ENCODE peak calls at places on chromosomes 1 and 21, in eight cellular contexts. Q is SHP77; R is AG08396; J is activated CD4-positive, alpha-beta T cell treated with anti-CD3 and anti-CD28 coated beads, Interleukin-2, amount 10 ng/mL, durations not matched to agents 7 days and 5 days; T is amniotic stem cell; H is kidney epithelial cell; X is LHCN-M2; U is activated gamma-delta T cell. N is an unnamed sample.

GRCh38 chr1:44919387-44919786 is 67.0 kb downstream of the EIF2B3 start:
- DNase-seq in U (no peak), Q (no peak), T (no peak), X (peak; percentile 20), H (no peak), R (no peak), J (no peak), N (peak; percentile 24)

GRCh38 chr1:18107671-18108312 is at the start of gene IGSF21:
- DNase-seq in U (no peak), T (no peak), R (no peak), Q (peak; percentile 60), X (no peak), H (no peak), J (no peak), N (no peak)

GRCh38 chr1:37763791-37764741 is 854 bp downstream of the EPHA10 start:
- DNase-seq in X (peak; percentile 10), Q (no peak), J (peak; percentile 67), T (peak; percentile 4), R (peak; percentile 78), H (no peak), U (no peak), N (peak; percentile 84)

GRCh38 chr1:224235819-224236493 is 52.9 kb downstream of the DEGS1 start:
- DNase-seq in X (no peak), Q (no peak), H (no peak), J (no peak), T (no peak), U (no peak), R (no peak), N (no peak)

GRCh38 chr1:6884652-6885153 is 99.4 kb downstream of the CAMTA1 start:
- DNase-seq in R (no peak), X (no peak), H (no peak), J (no peak), U (no peak), T (no peak), Q (no peak), N (no peak)

GRCh38 chr1:151255381-151255780 is 847 bp downstream of the PSMD4 start:
- DNase-seq in H (no peak), X (peak; percentile 19), Q (no peak), J (no peak), T (no peak), R (peak; percentile 38), U (no peak), N (no peak)

GRCh38 chr1:20141466-20141865 is 2.3 kb downstream of the PLA2G2F start:
- DNase-seq in T (no peak), U (no peak), J (no peak), R (no peak), Q (no peak), H (no peak), X (no peak), N (no peak)

GRCh38 chr1:19028110-19028509 is 71.6 kb upstream of the IFFO2 start:
- DNase-seq in T (no peak), H (no peak), Q (peak; percentile 50), U (no peak), J (no peak), R (no peak), X (no peak), N (peak; percentile 17)

GRCh38 chr1:52752427-52752826 is 26.2 kb downstream of the ZYG11B start:
- DNase-seq in X (no peak), R (no peak), U (no peak), H (no peak), J (no peak), Q (no peak), T (no peak), N (no peak)

GRCh38 chr1:241253491-241253890 is 103.5 kb downstream of the RGS7 start:
- DNase-seq in H (peak; percentile 7), U (no peak), X (peak; percentile 60), Q (no peak), J (no peak), R (no peak), T (peak; percentile 23), N (peak; percentile 25)

GRCh38 chr1:203672354-203672753 is 45.7 kb downstream of the ATP2B4 start:
- DNase-seq in Q (no peak), U (peak; percentile 42), H (no peak), J (no peak), T (no peak), R (peak; percentile 71), X (peak; percentile 60), N (peak; percentile 57)

GRCh38 chr1:33094971-33095604 is 14.1 kb downstream of the AZIN2 start:
- DNase-seq in R (peak; percentile 63), H (no peak), U (no peak), J (no peak), X (peak; percentile 79), T (peak; percentile 28), Q (peak; percentile 5), N (peak; percentile 60)

GRCh38 chr1:5637171-5637570 is 355.1 kb downstream of the NPHP4 start:
- DNase-seq in H (no peak), Q (peak; percentile 30), J (peak; percentile 25), X (no peak), R (no peak), T (no peak), U (no peak), N (no peak)

GRCh38 chr1:60978421-60979357 is 103.7 kb upstream of the NFIA start:
- DNase-seq in R (peak; percentile 52), X (peak; percentile 41), T (no peak), U (no peak), J (peak; percentile 20), Q (peak; percentile 16), H (no peak), N (peak; percentile 57)

GRCh38 chr1:94654031-94654430 is 112.5 kb upstream of the F3 start:
- DNase-seq in U (no peak), X (peak; percentile 57), R (no peak), J (no peak), T (no peak), H (peak; percentile 77), Q (no peak), N (no peak)

GRCh38 chr21:46055863-46056281 is 42.0 kb upstream of the COL6A2 start:
- DNase-seq in T (no peak), Q (no peak), H (no peak), R (no peak), U (no peak), X (no peak), J (no peak), N (no peak)

GRCh38 chr1:66175107-66175506 is 358.8 kb upstream of the SGIP1 start:
- DNase-seq in U (no peak), R (no peak), X (no peak), J (no peak), Q (no peak), T (no peak), H (no peak), N (no peak)

GRCh38 chr1:201139306-201139705 is 12.3 kb upstream of the ASCL5 start:
- DNase-seq in J (no peak), U (no peak), H (no peak), R (no peak), Q (no peak), T (no peak), X (no peak), N (no peak)

GRCh38 chr1:51518033-51518729 is 885 bp downstream of the EPS15 start:
- DNase-seq in T (no peak), H (no peak), X (peak; percentile 26), Q (peak; percentile 44), R (peak; percentile 39), U (no peak), J (peak; percentile 48), N (peak; percentile 21)

GRCh38 chr1:192571706-192572105 is 3.9 kb upstream of the RGS1 start:
- DNase-seq in R (no peak), U (no peak), T (no peak), J (no peak), X (no peak), Q (no peak), H (no peak), N (no peak)

GRCh38 chr21:35273331-35273730 is 224.2 kb upstream of the RUNX1 start:
- DNase-seq in X (no peak), U (no peak), H (no peak), R (no peak), J (no peak), Q (peak; percentile 9), T (no peak), N (no peak)

GRCh38 chr1:21607549-21608529 is 61.3 kb downstream of the RAP1GAP start:
- DNase-seq in J (peak; percentile 41), T (no peak), X (peak; percentile 51), R (peak; percentile 88), H (peak; percentile 54), U (no peak), Q (no peak), N (peak; percentile 69)

GRCh38 chr21:41894922-41895557 is 15.9 kb upstream of the PRDM15 start:
- DNase-seq in J (no peak), T (peak; percentile 49), H (peak; percentile 44), U (no peak), X (peak; percentile 46), R (peak; percentile 68), Q (no peak), N (no peak)

GRCh38 chr1:15931884-15932283 is 44.0 kb downstream of the ZBTB17 start:
- DNase-seq in H (no peak), Q (no peak), T (no peak), J (no peak), U (no peak), R (no peak), X (no peak), N (no peak)